ENCODE peak calls at places on chromosomes 6 and 20, in nine cellular contexts. One of them, this sample, is unnamed.

GRCh38 chr20:23166563-23166962 is 80.4 kb upstream of the CD93 start:
- DNase-seq in HCT116: no peak
- DNase-seq in cardiac muscle cell: no peak
- DNase-seq in osteoblast: no peak
- DNase-seq in dorsolateral prefrontal cortex: no peak
- DNase-seq in CD8-positive, alpha-beta T cell: no peak
- DNase-seq in right cardiac atrium: no peak
- DNase-seq in SK-N-SH: no peak
- DNase-seq in stomach: no peak
- DNase-seq in this sample: no peak

GRCh38 chr20:23586735-23587525 is 18.6 kb upstream of the CST9L start:
- DNase-seq in stomach: no peak
- DNase-seq in right cardiac atrium: no peak
- DNase-seq in HCT116: no peak
- DNase-seq in dorsolateral prefrontal cortex: no peak
- DNase-seq in cardiac muscle cell: no peak
- DNase-seq in osteoblast: peak; percentile 72
- DNase-seq in SK-N-SH: no peak
- DNase-seq in CD8-positive, alpha-beta T cell: no peak
- DNase-seq in this sample: no peak

GRCh38 chr20:60467078-60467477 is 508.9 kb downstream of the CDH26 start:
- DNase-seq in stomach: no peak
- DNase-seq in HCT116: no peak
- DNase-seq in SK-N-SH: no peak
- DNase-seq in osteoblast: no peak
- DNase-seq in dorsolateral prefrontal cortex: no peak
- DNase-seq in cardiac muscle cell: no peak
- DNase-seq in CD8-positive, alpha-beta T cell: no peak
- DNase-seq in right cardiac atrium: no peak
- DNase-seq in this sample: no peak

GRCh38 chr20:46087161-46087560 is 2.6 kb downstream of the NCOA5 start:
- DNase-seq in CD8-positive, alpha-beta T cell: no peak
- DNase-seq in stomach: no peak
- DNase-seq in SK-N-SH: no peak
- DNase-seq in dorsolateral prefrontal cortex: no peak
- DNase-seq in osteoblast: no peak
- DNase-seq in HCT116: no peak
- DNase-seq in right cardiac atrium: no peak
- DNase-seq in cardiac muscle cell: peak; percentile 36
- DNase-seq in this sample: no peak

GRCh38 chr6:323730-324088 is 31.4 kb downstream of the DUSP22 start:
- DNase-seq in cardiac muscle cell: no peak
- DNase-seq in dorsolateral prefrontal cortex: no peak
- DNase-seq in HCT116: no peak
- DNase-seq in osteoblast: no peak
- DNase-seq in stomach: no peak
- DNase-seq in right cardiac atrium: no peak
- DNase-seq in SK-N-SH: no peak
- DNase-seq in CD8-positive, alpha-beta T cell: no peak
- DNase-seq in this sample: no peak

GRCh38 chr6:24183584-24183983 is 57.6 kb downstream of the NRSN1 start:
- DNase-seq in CD8-positive, alpha-beta T cell: no peak
- DNase-seq in cardiac muscle cell: no peak
- DNase-seq in SK-N-SH: no peak
- DNase-seq in right cardiac atrium: no peak
- DNase-seq in stomach: no peak
- DNase-seq in dorsolateral prefrontal cortex: no peak
- DNase-seq in osteoblast: no peak
- DNase-seq in HCT116: no peak
- DNase-seq in this sample: no peak

GRCh38 chr6:35725721-35726438 is 11.0 kb upstream of the ARMC12 start:
- DNase-seq in SK-N-SH: no peak
- DNase-seq in right cardiac atrium: peak; percentile 71
- DNase-seq in CD8-positive, alpha-beta T cell: no peak
- DNase-seq in stomach: peak; percentile 84
- DNase-seq in cardiac muscle cell: peak; percentile 85
- DNase-seq in osteoblast: peak; percentile 88
- DNase-seq in dorsolateral prefrontal cortex: peak; percentile 71
- DNase-seq in HCT116: no peak
- DNase-seq in this sample: peak; percentile 82

GRCh38 chr20:20710847-20711315 is 1.6 kb downstream of the RALGAPA2 start:
- DNase-seq in HCT116: no peak
- DNase-seq in stomach: peak; percentile 77
- DNase-seq in osteoblast: no peak
- DNase-seq in right cardiac atrium: no peak
- DNase-seq in CD8-positive, alpha-beta T cell: no peak
- DNase-seq in cardiac muscle cell: no peak
- DNase-seq in SK-N-SH: no peak
- DNase-seq in dorsolateral prefrontal cortex: no peak
- DNase-seq in this sample: peak; percentile 61

GRCh38 chr20:10832146-10832545 is 158.3 kb upstream of the JAG1 start:
- DNase-seq in SK-N-SH: no peak
- DNase-seq in HCT116: no peak
- DNase-seq in osteoblast: no peak
- DNase-seq in right cardiac atrium: no peak
- DNase-seq in CD8-positive, alpha-beta T cell: no peak
- DNase-seq in dorsolateral prefrontal cortex: no peak
- DNase-seq in stomach: no peak
- DNase-seq in cardiac muscle cell: no peak
- DNase-seq in this sample: no peak

GRCh38 chr6:152552616-152553209 is 84.4 kb downstream of the SYNE1 start:
- DNase-seq in right cardiac atrium: peak; percentile 65
- DNase-seq in cardiac muscle cell: peak; percentile 85
- DNase-seq in HCT116: peak; percentile 70
- DNase-seq in CD8-positive, alpha-beta T cell: peak; percentile 10
- DNase-seq in dorsolateral prefrontal cortex: peak; percentile 57
- DNase-seq in SK-N-SH: peak; percentile 55
- DNase-seq in osteoblast: no peak
- DNase-seq in stomach: peak; percentile 71
- DNase-seq in this sample: peak; percentile 67

GRCh38 chr6:149093643-149094042 is 223.9 kb upstream of the TAB2 start:
- DNase-seq in right cardiac atrium: no peak
- DNase-seq in SK-N-SH: no peak
- DNase-seq in cardiac muscle cell: peak; percentile 68
- DNase-seq in dorsolateral prefrontal cortex: no peak
- DNase-seq in osteoblast: peak; percentile 21
- DNase-seq in CD8-positive, alpha-beta T cell: no peak
- DNase-seq in HCT116: no peak
- DNase-seq in stomach: no peak
- DNase-seq in this sample: no peak

GRCh38 chr6:121430514-121431460 is 4.7 kb upstream of the GJA1 start:
- DNase-seq in CD8-positive, alpha-beta T cell: no peak
- DNase-seq in SK-N-SH: peak; percentile 50
- DNase-seq in stomach: no peak
- DNase-seq in HCT116: peak; percentile 29
- DNase-seq in cardiac muscle cell: peak; percentile 73
- DNase-seq in right cardiac atrium: no peak
- DNase-seq in dorsolateral prefrontal cortex: no peak
- DNase-seq in osteoblast: peak; percentile 52
- DNase-seq in this sample: no peak

GRCh38 chr6:101811108-101811507 is 417.6 kb downstream of the GRIK2 start:
- DNase-seq in HCT116: no peak
- DNase-seq in dorsolateral prefrontal cortex: no peak
- DNase-seq in right cardiac atrium: no peak
- DNase-seq in CD8-positive, alpha-beta T cell: no peak
- DNase-seq in stomach: no peak
- DNase-seq in osteoblast: no peak
- DNase-seq in SK-N-SH: no peak
- DNase-seq in cardiac muscle cell: no peak
- DNase-seq in this sample: no peak

GRCh38 chr6:89079611-89080213 is 839 bp upstream of the PNRC1 start:
- DNase-seq in dorsolateral prefrontal cortex: peak; percentile 57
- DNase-seq in SK-N-SH: peak; percentile 29
- DNase-seq in right cardiac atrium: peak; percentile 49
- DNase-seq in CD8-positive, alpha-beta T cell: peak; percentile 46
- DNase-seq in osteoblast: peak; percentile 81
- DNase-seq in HCT116: no peak
- DNase-seq in cardiac muscle cell: peak; percentile 86
- DNase-seq in stomach: peak; percentile 69
- DNase-seq in this sample: peak; percentile 65

GRCh38 chr6:130970839-130971410 is 92.1 kb downstream of the EPB41L2 start:
- DNase-seq in dorsolateral prefrontal cortex: no peak
- DNase-seq in stomach: no peak
- DNase-seq in right cardiac atrium: no peak
- DNase-seq in CD8-positive, alpha-beta T cell: no peak
- DNase-seq in HCT116: no peak
- DNase-seq in SK-N-SH: no peak
- DNase-seq in osteoblast: no peak
- DNase-seq in cardiac muscle cell: no peak
- DNase-seq in this sample: no peak

GRCh38 chr6:130968486-130968885 is 94.6 kb downstream of the EPB41L2 start:
- DNase-seq in dorsolateral prefrontal cortex: no peak
- DNase-seq in CD8-positive, alpha-beta T cell: no peak
- DNase-seq in right cardiac atrium: no peak
- DNase-seq in HCT116: no peak
- DNase-seq in osteoblast: no peak
- DNase-seq in stomach: no peak
- DNase-seq in SK-N-SH: no peak
- DNase-seq in cardiac muscle cell: no peak
- DNase-seq in this sample: no peak

GRCh38 chr6:130971504-130971903 is 91.5 kb downstream of the EPB41L2 start:
- DNase-seq in SK-N-SH: no peak
- DNase-seq in HCT116: no peak
- DNase-seq in osteoblast: no peak
- DNase-seq in CD8-positive, alpha-beta T cell: no peak
- DNase-seq in right cardiac atrium: no peak
- DNase-seq in dorsolateral prefrontal cortex: no peak
- DNase-seq in stomach: no peak
- DNase-seq in cardiac muscle cell: no peak
- DNase-seq in this sample: no peak

GRCh38 chr6:130967502-130968469 is 95.3 kb downstream of the EPB41L2 start:
- DNase-seq in osteoblast: no peak
- DNase-seq in SK-N-SH: no peak
- DNase-seq in cardiac muscle cell: no peak
- DNase-seq in CD8-positive, alpha-beta T cell: no peak
- DNase-seq in stomach: no peak
- DNase-seq in right cardiac atrium: no peak
- DNase-seq in dorsolateral prefrontal cortex: no peak
- DNase-seq in HCT116: no peak
- DNase-seq in this sample: no peak

DNA sequence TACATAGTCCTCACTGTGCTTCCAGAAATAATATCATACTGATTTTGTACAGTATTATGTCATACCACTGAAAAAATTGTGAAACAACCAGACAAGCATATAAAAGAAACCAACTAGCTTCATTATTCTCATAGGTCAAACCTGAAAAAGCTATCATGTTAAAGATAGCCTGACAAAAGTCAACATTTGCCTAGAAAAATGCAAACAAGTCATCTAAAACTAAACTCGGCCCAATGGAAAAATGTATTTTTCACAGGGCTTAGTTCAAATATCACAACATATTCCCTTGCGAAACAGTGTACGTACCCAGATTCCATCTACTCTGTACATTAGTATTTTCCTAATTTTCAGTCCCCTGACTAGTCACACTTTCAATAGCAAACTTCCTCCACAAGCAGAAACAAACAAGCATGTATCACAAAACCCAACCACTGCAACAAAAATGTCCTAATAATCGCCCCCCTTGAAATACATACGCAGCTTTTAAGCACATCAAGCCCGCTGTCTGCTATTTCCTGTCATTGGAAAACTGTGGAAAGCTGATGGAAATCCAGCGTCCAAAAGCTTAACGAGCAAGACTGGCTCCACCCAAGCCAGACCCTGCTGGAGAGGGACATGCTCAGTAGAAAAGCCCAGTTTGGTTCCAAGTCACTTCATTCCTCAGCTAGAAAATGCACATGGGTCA is 93.1 kb downstream of the EPB41L2 start:
- DNase-seq in osteoblast: peak; percentile 69
- DNase-seq in HCT116: no peak
- DNase-seq in CD8-positive, alpha-beta T cell: no peak
- DNase-seq in cardiac muscle cell: peak; percentile 83
- DNase-seq in SK-N-SH: no peak
- DNase-seq in stomach: no peak
- DNase-seq in dorsolateral prefrontal cortex: no peak
- DNase-seq in right cardiac atrium: peak; percentile 45
- DNase-seq in this sample: no peak
- H3K4me3 ChIP-seq in osteoblast: peak overlapping the region; percentile 72
- H3K4me3 ChIP-seq in HCT116: no peak overlapping the region
- H3K4me3 ChIP-seq in CD8-positive, alpha-beta T cell: no peak overlapping the region
- H3K4me3 ChIP-seq in cardiac muscle cell: no peak overlapping the region
- H3K4me3 ChIP-seq in SK-N-SH: no peak overlapping the region
- H3K4me3 ChIP-seq in stomach: peak overlapping the region; percentile 33
- H3K4me3 ChIP-seq in dorsolateral prefrontal cortex: peak overlapping the region; percentile 22
- H3K4me3 ChIP-seq in right cardiac atrium: peak overlapping the region; percentile 88
- H3K4me3 ChIP-seq in this sample: peak overlapping the region; percentile 50

GRCh38 chr6:13469688-13470087 is 17.7 kb downstream of the GFOD1 start:
- DNase-seq in dorsolateral prefrontal cortex: no peak
- DNase-seq in cardiac muscle cell: no peak
- DNase-seq in osteoblast: no peak
- DNase-seq in right cardiac atrium: no peak
- DNase-seq in SK-N-SH: no peak
- DNase-seq in HCT116: no peak
- DNase-seq in stomach: no peak
- DNase-seq in CD8-positive, alpha-beta T cell: no peak
- DNase-seq in this sample: no peak
- H3K4me3 ChIP-seq in dorsolateral prefrontal cortex: peak overlapping the region; percentile 27
- H3K4me3 ChIP-seq in cardiac muscle cell: no peak overlapping the region
- H3K4me3 ChIP-seq in osteoblast: no peak overlapping the region
- H3K4me3 ChIP-seq in right cardiac atrium: no peak overlapping the region
- H3K4me3 ChIP-seq in SK-N-SH: no peak overlapping the region
- H3K4me3 ChIP-seq in HCT116: no peak overlapping the region
- H3K4me3 ChIP-seq in stomach: no peak overlapping the region
- H3K4me3 ChIP-seq in CD8-positive, alpha-beta T cell: no peak overlapping the region
- H3K4me3 ChIP-seq in this sample: no peak overlapping the region

DNA sequence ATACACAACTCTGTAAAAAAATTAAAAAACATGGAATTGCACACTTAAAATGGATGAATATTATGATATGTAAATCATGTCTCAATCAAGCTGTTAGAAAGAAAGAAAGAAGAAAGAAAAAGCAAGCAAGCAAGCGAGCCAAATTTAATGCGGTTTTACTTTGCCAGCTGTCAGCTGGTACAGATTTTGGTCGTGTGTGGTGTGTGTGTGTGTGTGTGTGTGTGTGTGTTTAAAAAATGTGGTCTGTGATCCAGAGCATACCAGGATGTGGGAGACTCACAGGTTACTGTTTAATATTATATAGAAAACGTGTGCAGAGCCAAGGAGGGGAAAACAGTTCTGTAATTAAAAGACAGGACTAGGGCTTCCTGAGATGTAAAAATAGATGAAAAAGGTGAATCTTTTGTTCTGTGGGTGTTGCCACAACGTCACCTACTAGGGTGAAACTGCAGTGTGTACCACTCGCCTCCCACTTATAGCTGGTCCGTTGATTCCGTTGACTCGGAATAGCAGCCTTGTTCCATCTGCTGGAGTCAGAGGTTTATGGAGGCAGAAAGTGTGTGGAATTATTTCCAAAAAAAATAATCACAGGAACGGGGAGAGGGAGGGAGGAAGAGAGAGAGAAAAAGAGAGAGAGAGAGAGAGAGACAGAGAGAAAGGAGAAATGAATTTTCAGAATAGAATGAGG is 197.7 kb downstream of the BCAS1 start:
- DNase-seq in SK-N-SH: no peak
- DNase-seq in HCT116: no peak
- DNase-seq in cardiac muscle cell: peak; percentile 34
- DNase-seq in CD8-positive, alpha-beta T cell: no peak
- DNase-seq in dorsolateral prefrontal cortex: no peak
- DNase-seq in osteoblast: peak; percentile 81
- DNase-seq in right cardiac atrium: no peak
- DNase-seq in stomach: no peak
- DNase-seq in this sample: no peak
- H3K4me3 ChIP-seq in SK-N-SH: no peak overlapping the region
- H3K4me3 ChIP-seq in HCT116: no peak overlapping the region
- H3K4me3 ChIP-seq in cardiac muscle cell: no peak overlapping the region
- H3K4me3 ChIP-seq in CD8-positive, alpha-beta T cell: peak overlapping the region; percentile 56
- H3K4me3 ChIP-seq in dorsolateral prefrontal cortex: no peak overlapping the region
- H3K4me3 ChIP-seq in osteoblast: peak overlapping the region; percentile 47
- H3K4me3 ChIP-seq in right cardiac atrium: no peak overlapping the region
- H3K4me3 ChIP-seq in stomach: no peak overlapping the region
- H3K4me3 ChIP-seq in this sample: no peak overlapping the region

GRCh38 chr6:84618836-84619235 is 145.6 kb downstream of the TBX18 start:
- DNase-seq in SK-N-SH: no peak
- DNase-seq in osteoblast: peak; percentile 71
- DNase-seq in cardiac muscle cell: peak; percentile 73
- DNase-seq in stomach: no peak
- DNase-seq in HCT116: no peak
- DNase-seq in CD8-positive, alpha-beta T cell: no peak
- DNase-seq in right cardiac atrium: no peak
- DNase-seq in dorsolateral prefrontal cortex: no peak
- DNase-seq in this sample: no peak
- H3K4me3 ChIP-seq in SK-N-SH: no peak overlapping the region
- H3K4me3 ChIP-seq in osteoblast: no peak overlapping the region
- H3K4me3 ChIP-seq in cardiac muscle cell: no peak overlapping the region
- H3K4me3 ChIP-seq in stomach: no peak overlapping the region
- H3K4me3 ChIP-seq in HCT116: no peak overlapping the region
- H3K4me3 ChIP-seq in CD8-positive, alpha-beta T cell: no peak overlapping the region
- H3K4me3 ChIP-seq in right cardiac atrium: no peak overlapping the region
- H3K4me3 ChIP-seq in dorsolateral prefrontal cortex: no peak overlapping the region
- H3K4me3 ChIP-seq in this sample: no peak overlapping the region

This sample was measured in lower lobe of right lung.